ENCODE peak calls at places on chromosomes 4 and X, in four cellular contexts. One of them, this sample, is unnamed.

GRCh38 chr4:8665406-8666360 is 73.1 kb downstream of the CPZ start:
- DNase-seq in nephron progenitor cell: no peak
- DNase-seq in tibial nerve: no peak
- DNase-seq in endodermal cell: peak; percentile 29
- DNase-seq in this sample: no peak

GRCh38 chr4:3346146-3346545 is 53.3 kb downstream of the RGS12 start:
- DNase-seq in nephron progenitor cell: peak; percentile 49
- DNase-seq in tibial nerve: peak; percentile 88
- DNase-seq in endodermal cell: peak; percentile 73
- DNase-seq in this sample: peak; percentile 47

GRCh38 chr4:3451956-3452355 is 10.2 kb downstream of the HGFAC start:
- DNase-seq in nephron progenitor cell: no peak
- DNase-seq in tibial nerve: no peak
- DNase-seq in endodermal cell: no peak
- DNase-seq in this sample: no peak

GRCh38 chrX:77899081-77899828 is at the start of gene COX7B:
- DNase-seq in nephron progenitor cell: peak; percentile 60
- DNase-seq in tibial nerve: peak; percentile 77
- DNase-seq in endodermal cell: peak; percentile 81
- DNase-seq in this sample: peak; percentile 62

GRCh38 chrX:48589482-48590162 is 7.7 kb upstream of the WDR13 start:
- DNase-seq in nephron progenitor cell: no peak
- DNase-seq in tibial nerve: no peak
- DNase-seq in endodermal cell: no peak
- DNase-seq in this sample: no peak

GRCh38 chr4:151198748-151199147 is 78.2 kb upstream of the PRSS48 start:
- DNase-seq in nephron progenitor cell: no peak
- DNase-seq in tibial nerve: no peak
- DNase-seq in endodermal cell: no peak
- DNase-seq in this sample: no peak

GRCh38 chrX:110557864-110558263 is 199.2 kb downstream of the RTL9 start:
- DNase-seq in nephron progenitor cell: no peak
- DNase-seq in tibial nerve: no peak
- DNase-seq in endodermal cell: no peak
- DNase-seq in this sample: no peak

GRCh38 chrX:111100191-111100590 is 4.2 kb downstream of the PAK3 start:
- DNase-seq in nephron progenitor cell: peak; percentile 46
- DNase-seq in tibial nerve: peak; percentile 17
- DNase-seq in endodermal cell: peak; percentile 86
- DNase-seq in this sample: peak; percentile 26

GRCh38 chr4:172995704-172996103 is 172.9 kb upstream of the GALNT7 start:
- DNase-seq in nephron progenitor cell: no peak
- DNase-seq in tibial nerve: no peak
- DNase-seq in endodermal cell: no peak
- DNase-seq in this sample: no peak

GRCh38 chr4:177119021-177119461 is 190.6 kb upstream of the NEIL3 start:
- DNase-seq in nephron progenitor cell: no peak
- DNase-seq in tibial nerve: no peak
- DNase-seq in endodermal cell: no peak
- DNase-seq in this sample: no peak

GRCh38 chr4:7156273-7157139 is 35.8 kb upstream of the SORCS2 start:
- DNase-seq in nephron progenitor cell: peak; percentile 60
- DNase-seq in tibial nerve: peak; percentile 43
- DNase-seq in endodermal cell: peak; percentile 87
- DNase-seq in this sample: no peak

GRCh38 chr4:38902695-38903094 is 35.1 kb downstream of the FAM114A1 start:
- DNase-seq in nephron progenitor cell: no peak
- DNase-seq in tibial nerve: no peak
- DNase-seq in endodermal cell: no peak
- DNase-seq in this sample: no peak

GRCh38 chrX:2342281-2342688 is 158.5 kb downstream of the DHRSX start:
- DNase-seq in nephron progenitor cell: no peak
- DNase-seq in tibial nerve: no peak
- DNase-seq in endodermal cell: no peak
- DNase-seq in this sample: no peak

GRCh38 chrX:132023117-132023895 is at the start of gene STK26:
- DNase-seq in nephron progenitor cell: peak; percentile 85
- DNase-seq in tibial nerve: peak; percentile 40
- DNase-seq in endodermal cell: peak; percentile 90
- DNase-seq in this sample: peak; percentile 71

GRCh38 chrX:135596495-135596894 is 76.0 kb downstream of the INTS6L start:
- DNase-seq in nephron progenitor cell: peak; percentile 59
- DNase-seq in tibial nerve: no peak
- DNase-seq in endodermal cell: peak; percentile 83
- DNase-seq in this sample: peak; percentile 51

GRCh38 chr4:54005475-54005874 is 58.9 kb downstream of the CHIC2 start:
- DNase-seq in nephron progenitor cell: no peak
- DNase-seq in tibial nerve: no peak
- DNase-seq in endodermal cell: no peak
- DNase-seq in this sample: no peak

GRCh38 chr4:90057091-90057490 is 70.1 kb upstream of the CCSER1 start:
- DNase-seq in nephron progenitor cell: no peak
- DNase-seq in tibial nerve: no peak
- DNase-seq in endodermal cell: no peak
- DNase-seq in this sample: no peak

GRCh38 chr4:20393486-20394100 is 141.9 kb downstream of the SLIT2 start:
- DNase-seq in nephron progenitor cell: no peak
- DNase-seq in tibial nerve: no peak
- DNase-seq in endodermal cell: no peak
- DNase-seq in this sample: no peak

GRCh38 chr4:99947190-99947578 is 766 bp upstream of the DNAJB14 start:
- DNase-seq in nephron progenitor cell: no peak
- DNase-seq in tibial nerve: peak; percentile 6
- DNase-seq in endodermal cell: no peak
- DNase-seq in this sample: no peak

GRCh38 chr4:10639100-10639499 is 45.5 kb downstream of the CLNK start:
- DNase-seq in nephron progenitor cell: no peak
- DNase-seq in tibial nerve: no peak
- DNase-seq in endodermal cell: no peak
- DNase-seq in this sample: no peak

GRCh38 chr4:545612-546011 is 30.5 kb downstream of the TMEM271 start:
- DNase-seq in nephron progenitor cell: no peak
- DNase-seq in tibial nerve: no peak
- DNase-seq in endodermal cell: no peak
- DNase-seq in this sample: no peak

GRCh38 chr4:8594097-8595038 is 1.8 kb downstream of the CPZ start:
- DNase-seq in nephron progenitor cell: peak; percentile 70
- DNase-seq in tibial nerve: peak; percentile 79
- DNase-seq in endodermal cell: peak; percentile 89
- DNase-seq in this sample: peak; percentile 79

GRCh38 chr4:38119663-38120374 is 159.6 kb downstream of the PTTG2 start:
- DNase-seq in nephron progenitor cell: peak; percentile 24
- DNase-seq in tibial nerve: no peak
- DNase-seq in endodermal cell: no peak
- DNase-seq in this sample: peak; percentile 45

GRCh38 chr4:111535792-111536191 is 609.5 kb upstream of the FAM241A start:
- DNase-seq in nephron progenitor cell: no peak
- DNase-seq in tibial nerve: no peak
- DNase-seq in endodermal cell: no peak
- DNase-seq in this sample: no peak

GRCh38 chr4:81085291-81085690 is 54.8 kb downstream of the BMP3 start:
- DNase-seq in nephron progenitor cell: no peak
- DNase-seq in tibial nerve: no peak
- DNase-seq in endodermal cell: no peak
- DNase-seq in this sample: no peak

This sample was measured in WERI-Rb-1.